ENCODE peak calls at places on chromosomes 13 and 19, in five cellular contexts. T, D, C, F and Z are unnamed samples. For H3K4me1, the result is how much of the 10 kb centered on the place peaks cover.

GRCh38 chr19:10719466-10719961 is 1.6 kb downstream of the DNM2 start:
- DNase-seq in T (no peak), D (no peak), C (no peak), F (no peak), Z (no peak)

GRCh38 chr19:24140099-24140498 is 53.1 kb downstream of the ZNF254 start:
- DNase-seq in T (no peak), D (peak), C (peak), F (no peak), Z (peak)

GRCh38 chr13:20814224-20814910 is 40.6 kb upstream of the EEF1AKMT1 start:
- DNase-seq in T (peak), D (peak), C (peak), F (peak), Z (peak)

GRCh38 chr13:77596777-77597176 is 61.3 kb downstream of the SCEL start:
- DNase-seq in T (no peak), D (no peak), C (no peak), F (no peak), Z (no peak)

GRCh38 chr19:29380581-29380980 is 145.2 kb upstream of the VSTM2B start:
- DNase-seq in T (no peak), D (no peak), C (no peak), F (peak), Z (no peak)

GRCh38 chr19:40466219-40467006 is at the start of gene SPTBN4:
- DNase-seq in T (peak), D (no peak), C (no peak), F (no peak), Z (no peak)

GRCh38 chr13:70527553-70527952 is 419.3 kb upstream of the KLHL1 start:
- DNase-seq in T (no peak), D (no peak), C (no peak), F (no peak), Z (no peak)

GRCh38 chr13:58025821-58026220 is 394.3 kb downstream of the PCDH17 start:
- DNase-seq in T (no peak), D (no peak), C (no peak), F (no peak), Z (no peak)

GRCh38 chr19:40613669-40614594 is 12.8 kb downstream of the LTBP4 start:
- DNase-seq in T (peak), D (no peak), C (peak), F (peak), Z (peak)

GRCh38 chr13:45296259-45296658 is 44.7 kb downstream of the TPT1 start:
- DNase-seq in T (no peak), D (no peak), C (no peak), F (no peak), Z (no peak)

GRCh38 chr13:34076943-34077703 is 259.2 kb downstream of the RFC3 start:
- DNase-seq in T (no peak), D (peak), C (peak), F (no peak), Z (peak)

GRCh38 chr19:47263169-47263560 is 6.8 kb downstream of the CCDC9 start:
- DNase-seq in T (no peak), D (no peak), C (no peak), F (no peak), Z (no peak)

GRCh38 chr19:38182536-38183210 is 41.3 kb downstream of the DPF1 start:
- DNase-seq in T (no peak), D (no peak), C (no peak), F (no peak), Z (no peak)

GRCh38 chr13:95678967-95679366 is 2.0 kb downstream of the DNAJC3 start:
- DNase-seq in T (no peak), D (no peak), C (no peak), F (no peak), Z (no peak)

GRCh38 chr13:42367836-42368235 is 95.9 kb downstream of the AKAP11 start:
- DNase-seq in T (no peak), D (no peak), C (peak), F (no peak), Z (peak)

GRCh38 chr19:12782424-12783225 is 7.3 kb upstream of the HOOK2 start:
- DNase-seq in T (peak), D (peak), C (peak), F (peak), Z (no peak)

GRCh38 chr19:13164370-13165090 is 14.3 kb downstream of the IER2 start:
- DNase-seq in T (peak), D (peak), C (peak), F (peak), Z (no peak)

GRCh38 chr13:41144576-41144975 is 12.0 kb upstream of the KBTBD6 start:
- DNase-seq in T (no peak), D (no peak), C (no peak), F (no peak), Z (no peak)

GRCh38 chr13:78228211-78228610 is 309.6 kb upstream of the EDNRB start:
- DNase-seq in T (no peak), D (no peak), C (no peak), F (no peak), Z (no peak)

GRCh38 chr19:8580710-8581281 is 3.6 kb upstream of the MYO1F start:
- DNase-seq in T (peak), D (peak), C (peak), F (peak), Z (no peak)

GRCh38 chr19:30136591-30136990 is 194.6 kb downstream of the URI1 start:
- DNase-seq in T (no peak), D (no peak), C (no peak), F (no peak), Z (no peak)

GRCh38 chr13:100315522-100315921 is 226.6 kb downstream of the PCCA start:
- DNase-seq in T (no peak), D (peak), C (no peak), F (no peak), Z (no peak)

GRCh38 chr13:74111901-74112824 is 22.0 kb downstream of the KLF12 start:
- DNase-seq in T (no peak), D (no peak), C (no peak), F (no peak), Z (no peak)

GRCh38 chr13:106118050-106118449 is 417.4 kb downstream of the EFNB2 start:
- DNase-seq in T (no peak), D (no peak), C (no peak), F (no peak), Z (no peak)

GRCh38 chr19:16293133-16294085 is 31.2 kb upstream of the KLF2 start:
- DNase-seq in T (peak), D (peak), C (peak), F (peak), Z (no peak)

DNA sequence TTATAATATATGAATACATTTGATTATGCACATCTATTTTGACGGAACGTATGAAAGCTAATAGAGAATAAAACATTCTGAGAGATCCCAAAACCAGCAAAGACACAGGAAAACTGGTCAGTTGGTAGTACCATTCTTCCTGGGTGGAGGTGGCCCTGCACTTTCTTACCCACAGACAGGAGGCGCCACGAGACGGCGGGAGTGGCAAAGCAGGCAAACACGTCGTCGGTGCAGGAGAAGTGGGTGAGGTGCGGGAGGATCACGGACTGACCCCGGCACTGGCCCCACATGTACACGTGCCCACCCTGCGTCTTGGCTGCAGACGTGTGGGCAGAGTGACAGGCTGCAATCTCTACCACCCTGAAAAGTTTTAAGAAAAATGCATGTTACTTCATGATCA is 36.1 kb downstream of the RCBTB1 start:
- DNase-seq in T (no peak), D (no peak), C (no peak), F (no peak), Z (no peak)
- TF ChIP-seq CTCF in T (peak), D (peak), C (no peak), F (no peak), Z (peak)

DNA sequence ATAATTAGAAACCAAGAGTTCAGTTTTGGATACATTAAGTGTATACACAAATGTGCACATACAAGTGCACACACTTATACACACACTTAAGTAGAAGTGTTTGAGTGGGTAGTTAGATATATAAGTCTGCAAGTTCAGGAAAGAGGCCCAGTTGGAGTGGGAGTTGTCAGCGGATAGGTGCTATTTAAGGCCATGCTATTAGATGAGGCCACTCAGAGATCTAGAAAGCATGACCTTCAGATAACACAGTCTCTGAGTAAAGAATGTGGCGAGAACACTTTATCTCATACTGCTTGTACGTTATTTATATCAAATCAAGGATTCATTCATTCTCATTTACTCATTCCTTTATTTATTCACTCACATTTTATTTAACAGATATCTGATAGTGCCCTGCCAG is 206.2 kb downstream of the POSTN start:
- DNase-seq in T (no peak), D (no peak), C (no peak), F (no peak), Z (no peak)
- H3K4me1 ChIP-seq in T (under half), D (under half), C (under half), F (under half), Z (under half)

GRCh38 chr13:97432917-97433726 is 847 bp upstream of the RAP2A start:
- DNase-seq in T (peak), D (peak), C (peak), F (peak), Z (peak)
- TF ChIP-seq CTCF in T (no peak), D (no peak), C (no peak), F (no peak), Z (no peak)

GRCh38 chr19:42280761-42281174 is 11.7 kb downstream of the CIC start:
- DNase-seq in T (peak), D (no peak), C (no peak), F (no peak), Z (no peak)

GRCh38 chr19:42279902-42280760 is 11.1 kb downstream of the CIC start:
- DNase-seq in T (peak), D (no peak), C (peak), F (peak), Z (peak)

GRCh38 chr19:42277821-42278809 is 9.1 kb downstream of the CIC start:
- DNase-seq in T (peak), D (no peak), C (no peak), F (no peak), Z (peak)

GRCh38 chr19:42281175-42282035 is 12.4 kb downstream of the CIC start:
- DNase-seq in T (peak), D (no peak), C (peak), F (no peak), Z (no peak)

DNA sequence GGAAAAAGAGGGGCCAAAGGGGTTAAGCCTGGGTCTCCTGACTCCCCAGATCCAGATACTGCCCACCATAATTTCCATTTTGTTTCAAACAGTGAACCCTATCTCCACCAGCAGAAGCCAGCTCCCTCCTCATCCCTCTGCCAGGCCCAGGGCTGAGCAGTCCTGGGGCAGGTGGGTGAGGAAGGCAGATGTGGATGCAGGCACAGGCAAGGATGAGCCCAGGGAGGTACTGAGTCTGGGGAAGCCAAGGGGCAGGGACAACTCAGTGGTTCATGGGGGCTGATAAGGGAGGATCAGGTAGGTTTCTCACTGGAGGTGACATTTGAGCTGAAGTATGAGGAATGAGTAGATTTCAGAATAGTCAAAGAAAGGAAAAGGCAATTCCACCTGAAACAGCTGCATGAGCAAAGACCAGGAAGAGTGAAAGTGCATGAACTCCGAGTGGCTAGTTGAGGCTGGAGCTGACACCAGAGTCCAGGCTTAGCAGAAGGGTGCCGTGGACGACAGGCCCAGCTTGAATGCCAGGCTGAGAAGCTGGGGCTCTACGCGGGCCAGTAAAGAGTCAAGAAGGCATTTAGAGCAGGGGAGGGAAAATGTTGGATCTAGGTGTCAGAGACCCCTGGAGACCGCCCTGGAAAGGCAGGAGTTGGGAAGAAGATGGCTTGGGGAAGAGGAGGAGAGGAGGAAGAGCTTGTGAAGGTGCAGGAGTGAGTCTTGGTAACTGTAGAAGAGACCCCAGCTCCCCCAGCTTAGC is 10.3 kb downstream of the CIC start:
- DNase-seq in T (no peak), D (no peak), C (no peak), F (no peak), Z (no peak)
- H3K4me1 ChIP-seq in T (half or more), D (under half), C (under half), F (half or more), Z (under half)

DNA sequence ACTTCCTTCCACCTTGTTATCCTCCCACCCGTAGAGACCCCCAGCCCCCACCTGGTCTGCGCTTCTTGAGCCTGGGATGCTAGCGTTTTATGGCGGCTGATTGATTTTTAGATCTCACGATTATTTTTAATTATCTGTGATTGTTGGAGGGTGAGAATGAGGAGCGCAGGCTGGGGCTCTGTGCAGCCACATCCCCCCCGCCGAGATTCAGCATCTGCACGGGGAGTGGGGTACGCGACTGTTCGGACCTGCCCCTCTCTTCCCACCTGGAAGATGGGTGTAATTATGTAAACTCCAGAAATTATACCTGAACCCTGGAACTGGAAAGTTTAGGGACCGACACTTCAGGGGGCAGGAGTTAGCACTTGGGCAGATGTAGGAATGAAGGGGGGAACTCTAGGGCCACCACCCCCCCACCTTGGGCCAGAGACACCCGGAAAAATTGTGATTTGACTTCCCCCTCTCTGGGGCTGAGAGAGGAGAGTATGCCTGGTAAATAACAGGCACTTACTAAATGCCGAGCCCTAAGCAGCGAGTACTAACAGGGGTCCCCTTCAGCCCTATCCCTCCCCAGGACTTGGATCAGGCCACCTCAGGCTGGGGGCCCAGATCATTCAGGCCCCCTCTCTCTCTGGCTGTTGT is 1.8 kb upstream of the ONECUT3 start:
- DNase-seq in T (no peak), D (no peak), C (no peak), F (no peak), Z (no peak)
- TF ChIP-seq CTCF in T (no peak), D (no peak), C (no peak), F (no peak), Z (no peak)

GRCh38 chr13:29487466-29488454 is 107.7 kb downstream of the SLC7A1 start:
- DNase-seq in T (no peak), D (no peak), C (no peak), F (no peak), Z (no peak)
- H3K4me1 ChIP-seq in T (under half), D (under half), C (under half), F (under half), Z (under half)

GRCh38 chr19:45769054-45769782 is at the start of gene SIX5:
- DNase-seq in T (peak), D (peak), C (peak), F (peak), Z (peak)

GRCh38 chr19:45769821-45770191 is 754 bp upstream of the SIX5 start:
- DNase-seq in T (peak), D (no peak), C (no peak), F (peak), Z (peak)

GRCh38 chr19:45768644-45769053 is 403 bp downstream of the SIX5 start:
- DNase-seq in T (peak), D (no peak), C (peak), F (peak), Z (no peak)

GRCh38 chr19:45771331-45771933 is 2.4 kb upstream of the SIX5 start:
- DNase-seq in T (no peak), D (no peak), C (no peak), F (peak), Z (no peak)

GRCh38 chr19:45770192-45771101 is 1.4 kb upstream of the SIX5 start:
- DNase-seq in T (peak), D (peak), C (peak), F (peak), Z (peak)
- TF ChIP-seq CTCF in T (peak), D (peak), C (peak), F (peak), Z (peak)

DNA sequence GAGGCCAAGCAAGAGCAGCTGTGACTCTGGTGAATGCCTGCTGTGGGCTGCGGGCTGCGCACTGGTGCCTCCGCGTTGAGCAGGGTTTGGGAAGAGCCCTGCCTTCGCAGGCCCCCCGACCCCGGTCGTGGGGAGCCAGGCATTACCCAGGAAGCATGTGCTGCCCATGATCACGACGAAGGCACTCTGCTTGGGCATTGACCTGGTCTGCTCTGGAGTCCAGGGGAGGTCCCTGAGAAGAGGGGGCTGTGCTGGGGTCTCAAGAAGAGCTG is 19.2 kb downstream of the RANBP3 start:
- DNase-seq in T (no peak), D (no peak), C (no peak), F (no peak), Z (no peak)
- H3K4me1 ChIP-seq in T (half or more), D (under half), C (under half), F (half or more), Z (under half)

GRCh38 chr13:48806522-48806921 is 152.8 kb downstream of the CYSLTR2 start:
- DNase-seq in T (no peak), D (no peak), C (no peak), F (no peak), Z (no peak)

GRCh38 chr13:48804836-48805601 is 151.3 kb downstream of the CYSLTR2 start:
- DNase-seq in T (no peak), D (peak), C (peak), F (no peak), Z (no peak)

GRCh38 chr13:48813518-48813917 is 159.8 kb downstream of the CYSLTR2 start:
- DNase-seq in T (no peak), D (no peak), C (no peak), F (no peak), Z (no peak)

GRCh38 chr13:48808689-48809088 is 155.0 kb downstream of the CYSLTR2 start:
- DNase-seq in T (no peak), D (no peak), C (no peak), F (no peak), Z (no peak)
- TF ChIP-seq CTCF in T (no peak), D (no peak), C (no peak), F (no peak), Z (no peak)

GRCh38 chr13:99063178-99063577 is 85.3 kb upstream of the DOCK9 start:
- DNase-seq in T (no peak), D (no peak), C (no peak), F (no peak), Z (no peak)
- H3K4me1 ChIP-seq in T (under half), D (under half), C (under half), F (under half), Z (under half)